ENCODE peak calls at places on chromosomes 6 and 20, in nine cellular contexts. C is Panc1, Q is tibial artery, L is HepG2, O is mucosa of descending colon, V is Caco-2, Z is skeletal muscle cell, M is colonic mucosa, K is epithelial cell of proximal tubule. X is an unnamed sample.

GRCh38 chr6:44542401-44543116 is 155.1 kb downstream of the CDC5L start:
- DNase-seq in C (no peak), Q (no peak), L (no peak), O (no peak), V (no peak), Z (no peak), M (no peak), K (no peak), X (no peak)

GRCh38 chr6:52560462-52560861 is 16.4 kb downstream of the TRAM2 start:
- DNase-seq in C (no peak), Q (no peak), L (no peak), O (no peak), V (no peak), Z (no peak), M (no peak), K (no peak), X (no peak)

GRCh38 chr20:3233131-3233990 is 5.6 kb downstream of the SLC4A11 start:
- DNase-seq in C (no peak), Q (no peak), L (no peak), O (no peak), V (no peak), Z (no peak), M (no peak), K (no peak), X (no peak)

GRCh38 chr6:167491403-167492095 is 166.7 kb downstream of the TTLL2 start:
- DNase-seq in C (no peak), Q (no peak), L (no peak), O (no peak), V (no peak), Z (no peak), M (no peak), K (no peak), X (no peak)

GRCh38 chr6:15512126-15512525 is 150.7 kb downstream of the DTNBP1 start:
- DNase-seq in C (no peak), Q (no peak), L (peak; percentile 41), O (no peak), V (no peak), Z (no peak), M (no peak), K (no peak), X (peak; percentile 39)

GRCh38 chr20:1509237-1509636 is 18.0 kb upstream of the SIRPB2 start:
- DNase-seq in C (peak; percentile 12), Q (no peak), L (peak; percentile 25), O (no peak), V (no peak), Z (no peak), M (no peak), K (no peak), X (peak; percentile 81)

GRCh38 chr6:29011276-29011734 is 6.2 kb upstream of the ZNF311 start:
- DNase-seq in C (no peak), Q (peak; percentile 28), L (no peak), O (no peak), V (no peak), Z (no peak), M (no peak), K (no peak), X (peak; percentile 63)

GRCh38 chr6:32177182-32177787 is 920 bp upstream of the RNF5 start:
- DNase-seq in C (no peak), Q (no peak), L (no peak), O (no peak), V (peak; percentile 68), Z (no peak), M (peak; percentile 59), K (no peak), X (peak; percentile 69)

GRCh38 chr20:49356676-49357075 is 78.8 kb upstream of the ZNFX1 start:
- DNase-seq in C (no peak), Q (no peak), L (no peak), O (no peak), V (no peak), Z (no peak), M (no peak), K (no peak), X (no peak)

GRCh38 chr6:169086020-169086419 is 167.6 kb downstream of the THBS2 start:
- DNase-seq in C (no peak), Q (no peak), L (no peak), O (no peak), V (no peak), Z (no peak), M (no peak), K (no peak), X (no peak)

GRCh38 chr20:2364014-2364413 is 16.7 kb upstream of the TGM6 start:
- DNase-seq in C (no peak), Q (no peak), L (no peak), O (no peak), V (no peak), Z (peak; percentile 25), M (no peak), K (no peak), X (no peak)

GRCh38 chr6:1761472-1761871 is 151.8 kb downstream of the FOXC1 start:
- DNase-seq in C (no peak), Q (no peak), L (peak; percentile 27), O (no peak), V (no peak), Z (no peak), M (no peak), K (no peak), X (no peak)

GRCh38 chr6:11172501-11173337 is 59.7 kb downstream of the NEDD9 start:
- DNase-seq in C (peak; percentile 43), Q (peak; percentile 54), L (peak; percentile 66), O (peak; percentile 62), V (peak; percentile 46), Z (no peak), M (peak; percentile 84), K (no peak), X (peak; percentile 76)

GRCh38 chr6:75748743-75749538 is at the start of gene MYO6:
- DNase-seq in C (no peak), Q (peak; percentile 60), L (peak; percentile 26), O (peak; percentile 88), V (peak; percentile 82), Z (no peak), M (peak; percentile 83), K (no peak), X (peak; percentile 40)

GRCh38 chr6:46170357-46171289 is at the start of gene ENPP5:
- DNase-seq in C (no peak), Q (peak; percentile 69), L (no peak), O (peak; percentile 94), V (peak; percentile 94), Z (no peak), M (peak; percentile 96), K (no peak), X (no peak)

GRCh38 chr6:165002358-165002757 is 307.0 kb downstream of the C6orf118 start:
- DNase-seq in C (no peak), Q (no peak), L (no peak), O (no peak), V (no peak), Z (no peak), M (no peak), K (no peak), X (no peak)

GRCh38 chr6:164998297-164998696 is 311.1 kb downstream of the C6orf118 start:
- DNase-seq in C (no peak), Q (no peak), L (no peak), O (no peak), V (no peak), Z (no peak), M (no peak), K (no peak), X (no peak)

GRCh38 chr6:165002866-165003265 is 306.5 kb downstream of the C6orf118 start:
- DNase-seq in C (no peak), Q (no peak), L (no peak), O (no peak), V (no peak), Z (no peak), M (no peak), K (no peak), X (no peak)

DNA sequence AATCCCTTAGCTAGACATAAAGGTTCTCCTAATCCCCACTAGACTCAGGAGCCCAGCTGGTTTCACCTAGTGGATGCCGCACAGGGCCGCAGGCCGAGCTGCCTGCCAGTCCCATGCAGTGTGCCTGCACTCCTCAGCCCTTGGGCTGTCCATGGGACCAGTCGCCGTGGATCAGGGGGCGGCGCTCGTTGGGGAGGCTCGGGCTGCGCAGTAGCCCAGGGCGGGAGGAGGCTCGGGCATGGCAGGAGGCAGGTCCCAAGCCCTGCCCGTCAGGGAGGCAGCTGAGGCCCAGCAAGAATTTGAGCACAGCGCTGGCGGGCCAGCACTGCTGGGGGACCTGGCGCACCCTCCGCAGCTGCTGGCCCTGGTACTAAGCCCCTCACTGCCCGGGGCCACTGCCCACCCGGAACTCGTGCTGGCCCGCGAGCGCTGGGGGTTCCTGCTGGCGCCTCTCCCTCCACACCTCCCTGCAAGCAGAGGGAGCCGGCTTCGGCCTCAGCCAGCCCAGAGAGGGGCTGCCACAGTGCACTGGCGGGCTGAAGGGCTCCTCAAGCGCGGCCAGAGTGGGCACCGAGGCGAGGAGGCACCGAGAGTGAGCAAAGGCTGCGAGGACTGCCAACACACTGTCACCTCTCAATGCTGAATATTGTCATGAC is 307.8 kb downstream of the C6orf118 start:
- DNase-seq in C (no peak), Q (no peak), L (no peak), O (peak; percentile 43), V (no peak), Z (no peak), M (no peak), K (no peak), X (no peak)
- H3K4me3 ChIP-seq in C (no peak overlapping the region), Q (no peak overlapping the region), L (no peak overlapping the region), O (no peak overlapping the region), V (no peak overlapping the region), Z (no peak overlapping the region), M (no peak overlapping the region), K (no peak overlapping the region), X (no peak overlapping the region)

DNA sequence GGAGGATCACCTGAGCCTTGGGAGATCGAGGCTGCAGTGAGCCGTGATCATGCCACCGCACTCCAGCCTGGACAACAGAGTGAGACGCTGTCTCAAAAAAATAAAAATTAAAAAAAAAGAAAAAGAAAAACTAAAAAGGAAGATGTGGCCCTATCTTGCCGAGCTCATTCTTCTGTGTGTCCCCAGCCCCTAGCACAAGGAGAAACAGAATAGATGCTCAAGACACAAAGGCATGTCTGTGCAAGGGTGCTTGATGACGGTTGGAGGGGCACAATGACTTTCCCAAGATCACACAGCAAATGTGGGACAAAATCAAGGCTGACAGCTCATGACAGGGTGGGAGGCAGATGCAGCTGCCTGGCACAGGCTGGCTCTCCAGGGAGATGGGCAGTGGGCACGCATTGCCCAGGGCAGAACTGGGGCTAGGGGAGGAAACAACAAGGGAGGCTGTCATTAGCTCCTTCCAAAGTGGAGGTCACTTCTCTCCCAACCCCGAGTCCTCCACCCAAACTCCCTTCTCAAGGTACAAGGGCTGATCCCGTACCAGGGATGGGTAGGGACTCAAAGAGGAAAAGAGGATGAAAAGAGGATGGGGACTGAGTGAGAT is 775 bp upstream of the NRSN2 start:
- DNase-seq in C (no peak), Q (no peak), L (no peak), O (no peak), V (no peak), Z (no peak), M (no peak), K (no peak), X (no peak)
- H3K4me3 ChIP-seq in C (peak overlapping the region; percentile 83), Q (peak overlapping the region; percentile 90), L (peak overlapping the region; percentile 63), O (no peak overlapping the region), V (peak overlapping the region; percentile 96), Z (peak overlapping the region; percentile 69), M (peak overlapping the region; percentile 88), K (peak overlapping the region; percentile 69), X (peak overlapping the region; percentile 81)

GRCh38 chr6:34223381-34223963 is 13.2 kb upstream of the HMGA1 start:
- DNase-seq in C (no peak), Q (no peak), L (no peak), O (peak; percentile 71), V (no peak), Z (no peak), M (peak; percentile 50), K (no peak), X (no peak)
- H3K4me3 ChIP-seq in C (peak overlapping the region; percentile 34), Q (peak overlapping the region; percentile 59), L (peak overlapping the region; percentile 51), O (no peak overlapping the region), V (peak overlapping the region; percentile 4), Z (peak overlapping the region; percentile 26), M (peak overlapping the region; percentile 9), K (peak overlapping the region; percentile 28), X (peak overlapping the region; percentile 28)

GRCh38 chr20:63497946-63498935 is 642 bp downstream of the EEF1A2 start:
- DNase-seq in C (no peak), Q (no peak), L (no peak), O (no peak), V (peak; percentile 70), Z (no peak), M (no peak), K (no peak), X (peak; percentile 39)
- H3K4me3 ChIP-seq in C (peak overlapping the region; percentile 68), Q (peak overlapping the region; percentile 41), L (peak overlapping the region; percentile 34), O (no peak overlapping the region), V (peak overlapping the region; percentile 58), Z (no peak overlapping the region), M (no peak overlapping the region), K (peak overlapping the region; percentile 30), X (no peak overlapping the region)

X was measured in NB4.